ENCODE peak calls at places on chromosomes 2 and 18, in six cellular contexts. T is K562, J is SK-N-SH, D is GM12878, N is HepG2, B is H1. I is an unnamed sample.

GRCh38 chr2:13650586-13651180 is 933.9 kb downstream of the TRIB2 start:
- DNase-seq in T (no peak), J (no peak), D (no peak), N (no peak), B (no peak), I (no peak)

GRCh38 chr2:15779381-15780041 is 160.8 kb upstream of the MYCN start:
- DNase-seq in T (no peak), J (no peak), D (no peak), N (no peak), B (no peak), I (no peak)

GRCh38 chr2:232854082-232854481 is 16.0 kb upstream of the SNORC start:
- DNase-seq in T (peak), J (no peak), D (no peak), N (no peak), B (no peak), I (peak)

GRCh38 chr2:225354281-225354774 is 45.2 kb upstream of the NYAP2 start:
- DNase-seq in T (no peak), J (peak), D (no peak), N (peak), B (no peak), I (peak)

GRCh38 chr2:31207790-31208189 is 9.5 kb downstream of the CAPN14 start:
- DNase-seq in T (no peak), J (no peak), D (no peak), N (no peak), B (no peak), I (no peak)

GRCh38 chr2:49286045-49286444 is 131.7 kb upstream of the FSHR start:
- DNase-seq in T (no peak), J (no peak), D (no peak), N (no peak), B (no peak), I (no peak)

GRCh38 chr18:23876921-23877320 is 137.6 kb upstream of the TTC39C start:
- DNase-seq in T (no peak), J (no peak), D (no peak), N (no peak), B (no peak), I (no peak)

GRCh38 chr2:229268626-229269025 is 2.5 kb downstream of the PID1 start:
- DNase-seq in T (no peak), J (no peak), D (no peak), N (no peak), B (no peak), I (peak)

GRCh38 chr2:147660680-147661079 is 184.1 kb upstream of the ACVR2A start:
- DNase-seq in T (no peak), J (no peak), D (no peak), N (no peak), B (no peak), I (no peak)

GRCh38 chr2:54666131-54666637 is 57.3 kb upstream of the EML6 start:
- DNase-seq in T (no peak), J (no peak), D (no peak), N (peak), B (no peak), I (peak)

GRCh38 chr2:48510329-48510728 is 19.6 kb upstream of the STON1 start:
- DNase-seq in T (no peak), J (peak), D (no peak), N (no peak), B (no peak), I (no peak)

GRCh38 chr2:71609029-71609428 is 155.7 kb downstream of the DYSF start:
- DNase-seq in T (no peak), J (peak), D (no peak), N (no peak), B (no peak), I (no peak)

GRCh38 chr2:6372317-6372903 is 493.3 kb downstream of the CMPK2 start:
- DNase-seq in T (no peak), J (no peak), D (no peak), N (no peak), B (no peak), I (peak)

GRCh38 chr2:46800218-46800617 is 115.4 kb downstream of the MCFD2 start:
- DNase-seq in T (no peak), J (no peak), D (no peak), N (no peak), B (no peak), I (no peak)

GRCh38 chr18:22337311-22337710 is 80.4 kb downstream of the CTAGE1 start:
- DNase-seq in T (no peak), J (no peak), D (no peak), N (no peak), B (no peak), I (no peak)

GRCh38 chr2:104443137-104443536 is 410.8 kb upstream of the POU3F3 start:
- DNase-seq in T (no peak), J (no peak), D (no peak), N (no peak), B (no peak), I (no peak)

GRCh38 chr2:2742745-2743144 is 411.7 kb upstream of the MYT1L start:
- DNase-seq in T (no peak), J (no peak), D (no peak), N (no peak), B (no peak), I (no peak)

GRCh38 chr2:2746731-2747130 is 415.7 kb upstream of the MYT1L start:
- DNase-seq in T (no peak), J (no peak), D (no peak), N (no peak), B (no peak), I (no peak)

GRCh38 chr2:2740238-2740775 is 409.2 kb upstream of the MYT1L start:
- DNase-seq in T (no peak), J (no peak), D (no peak), N (no peak), B (no peak), I (no peak)

GRCh38 chr2:2744958-2745715 is 414.1 kb upstream of the MYT1L start:
- DNase-seq in T (no peak), J (no peak), D (no peak), N (no peak), B (no peak), I (no peak)

DNA sequence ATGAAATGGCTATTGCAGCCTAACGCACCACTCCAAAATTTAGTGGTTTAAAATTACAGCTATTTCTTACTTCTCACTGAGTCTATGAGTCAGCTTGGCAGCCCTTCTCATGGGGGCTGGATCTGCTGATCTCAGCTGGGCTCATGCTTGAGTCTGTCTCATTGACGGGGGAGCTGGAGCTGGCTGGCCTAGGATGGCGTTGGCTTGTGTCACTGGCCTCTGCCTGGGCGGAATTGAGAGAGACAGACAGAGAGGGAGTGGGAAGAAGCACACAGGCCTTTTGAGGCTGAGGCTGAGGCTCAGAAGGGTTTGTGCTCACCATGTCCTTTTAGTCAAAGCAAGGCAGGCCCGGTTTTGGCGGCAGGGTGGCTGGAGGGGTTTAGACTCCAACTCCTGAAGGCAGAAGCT is 412.1 kb upstream of the MYT1L start:
- DNase-seq in T (no peak), J (no peak), D (no peak), N (no peak), B (no peak), I (no peak)
- TF ChIP-seq CHD2 in T (no peak), J (no peak), D (no peak), N (no peak), B (no peak), I (no peak)

GRCh38 chr2:98604547-98604946 is 3.8 kb downstream of the COA5 start:
- DNase-seq in T (no peak), J (peak), D (no peak), N (no peak), B (no peak), I (no peak)

GRCh38 chr2:98601532-98602132 is 6.7 kb downstream of the COA5 start:
- DNase-seq in T (peak), J (peak), D (no peak), N (peak), B (no peak), I (peak)

GRCh38 chr2:98598781-98599428 is 9.4 kb downstream of the COA5 start:
- DNase-seq in T (no peak), J (no peak), D (no peak), N (no peak), B (no peak), I (no peak)
- TF ChIP-seq MAX in T (no peak), J (no peak), D (no peak), N (no peak), B (no peak), I (no peak)

DNA sequence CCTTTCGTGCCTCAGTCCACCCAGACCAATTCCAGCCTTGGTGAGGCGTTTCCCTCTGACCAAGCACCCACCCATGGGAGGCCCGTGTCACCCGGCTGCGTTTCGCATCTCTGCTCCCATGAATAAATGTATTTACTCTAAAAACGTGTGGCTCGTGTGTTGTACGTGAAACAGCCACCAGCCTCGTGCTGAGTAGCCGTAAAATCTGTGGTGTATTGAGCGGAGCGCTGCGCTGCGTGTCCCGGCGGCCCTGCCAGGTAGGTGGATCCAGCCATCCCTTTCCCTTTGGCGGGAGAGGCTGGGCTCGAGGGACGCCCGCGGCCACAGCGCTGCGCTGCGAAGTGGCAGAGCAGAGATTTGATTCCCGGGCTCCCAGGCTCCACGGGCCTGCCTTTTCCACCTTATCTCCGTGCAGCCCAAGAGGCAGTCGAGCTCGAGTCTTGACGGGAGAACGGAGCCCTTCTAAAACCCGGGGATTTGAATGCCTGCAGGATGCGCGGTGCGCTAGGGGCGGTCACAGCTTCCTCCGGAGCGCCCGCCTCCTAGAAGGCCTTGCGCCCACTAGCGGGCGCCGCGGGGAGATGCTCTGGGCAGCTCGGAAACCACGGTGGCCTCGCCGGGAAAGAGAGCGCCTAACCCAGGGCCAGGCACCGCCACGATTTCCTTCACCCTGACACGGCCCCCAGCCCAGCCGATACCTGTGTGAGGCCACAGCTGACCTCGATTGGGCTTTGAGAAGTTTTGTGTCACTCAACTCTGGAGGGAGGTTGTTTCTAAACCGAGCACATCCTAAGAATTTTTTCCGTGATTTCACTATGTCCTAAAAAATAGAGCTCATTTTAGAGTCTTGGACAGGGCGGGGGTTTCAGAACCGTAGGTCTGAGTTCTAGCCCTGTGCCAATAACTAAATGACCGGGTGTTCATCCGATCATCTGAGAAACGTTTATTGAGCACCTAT is 3.9 kb upstream of the PSMD1 start:
- DNase-seq in T (peak), J (peak), D (no peak), N (peak), B (no peak), I (peak)
- TF ChIP-seq CHD2 in T (no peak), J (peak), D (no peak), N (peak), B (no peak), I (no peak)

GRCh38 chr2:72827999-72828646 is 2.3 kb upstream of the EXOC6B start:
- DNase-seq in T (no peak), J (no peak), D (no peak), N (peak), B (no peak), I (peak)
- TF ChIP-seq MAX in T (no peak), J (no peak), D (no peak), N (no peak), B (no peak), I (no peak)

DNA sequence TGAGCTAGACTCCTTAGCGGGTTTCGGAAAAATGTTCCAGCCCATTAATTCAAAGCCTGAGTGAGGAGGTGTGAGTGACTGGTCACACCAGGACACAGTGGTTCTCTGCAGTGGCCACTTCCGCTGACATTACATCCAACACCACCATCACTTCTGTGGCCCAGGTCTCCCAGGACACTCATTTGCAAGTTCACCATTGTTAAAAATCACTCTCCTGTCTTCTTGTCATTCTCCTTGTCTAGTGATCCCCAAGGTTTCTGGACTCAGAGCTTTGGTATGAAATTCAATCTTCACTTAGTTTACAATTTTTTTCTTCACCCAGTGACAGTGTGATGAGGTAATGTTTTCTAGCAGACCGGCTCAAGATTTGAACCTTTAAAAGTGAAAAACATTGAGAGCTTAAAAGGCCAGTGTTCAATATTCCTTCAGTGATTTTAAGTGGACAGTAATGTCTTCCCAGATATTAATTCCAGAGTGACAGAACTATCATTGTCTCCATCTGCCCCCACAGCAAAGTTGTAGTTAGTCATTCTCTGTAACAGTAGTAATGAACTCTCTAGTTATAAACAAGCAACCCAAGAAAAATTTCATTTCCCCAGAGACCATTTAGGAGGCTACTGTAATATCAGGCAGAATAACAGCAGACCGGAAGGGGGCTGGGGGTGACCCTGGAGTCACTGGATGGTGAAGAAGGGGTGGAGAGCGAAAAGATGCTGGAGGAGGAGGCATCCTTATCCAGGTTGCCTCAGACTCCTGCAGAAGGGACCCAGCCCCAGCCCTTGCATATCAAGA is 164.9 kb downstream of the GFPT1 start:
- DNase-seq in T (no peak), J (no peak), D (no peak), N (no peak), B (no peak), I (no peak)
- TF ChIP-seq CHD2 in T (no peak), J (no peak), D (no peak), N (no peak), B (no peak), I (no peak)

I was measured in A549.